ENCODE peak calls at places on chromosome 1, in six cellular contexts. Q is esophagus squamous epithelium, E is MCF 10A, B is type B pancreatic cell, S is HFFc6, C is AG09309. T is an unnamed sample.

GRCh38 chr1:60936052-60936619 is 146.2 kb upstream of the NFIA start:
- DNase-seq in S (no peak), E (no peak), Q (no peak), B (no peak), C (no peak), T (no peak)

GRCh38 chr1:18124977-18125376 is 17.4 kb downstream of the IGSF21 start:
- DNase-seq in S (no peak), B (no peak), Q (no peak), C (no peak), E (no peak), T (no peak)

GRCh38 chr1:178057863-178058576 is 35.9 kb upstream of the RASAL2 start:
- DNase-seq in C (no peak), B (no peak), Q (no peak), S (peak; percentile 44), E (no peak), T (peak; percentile 86)

GRCh38 chr1:240117202-240117769 is 25.6 kb downstream of the FMN2 start:
- DNase-seq in B (no peak), Q (no peak), S (no peak), E (no peak), C (no peak), T (no peak)

GRCh38 chr1:172960019-172960418 is 90.7 kb downstream of the TNFSF18 start:
- DNase-seq in S (peak; percentile 59), C (no peak), E (no peak), Q (no peak), B (no peak), T (no peak)

GRCh38 chr1:3564921-3565831 is 46.1 kb downstream of the MEGF6 start:
- DNase-seq in E (peak; percentile 38), S (no peak), C (no peak), B (no peak), Q (no peak), T (no peak)

GRCh38 chr1:69567847-69568434 is at the start of gene LRRC7:
- DNase-seq in Q (no peak), B (no peak), S (no peak), C (no peak), E (no peak), T (no peak)

GRCh38 chr1:97942161-97943123 is 21.6 kb upstream of the DPYD start:
- DNase-seq in Q (no peak), C (no peak), S (no peak), B (no peak), E (no peak), T (no peak)

GRCh38 chr1:172360511-172360910 is 60.0 kb upstream of the C1orf105 start:
- DNase-seq in B (no peak), S (no peak), C (no peak), Q (no peak), E (peak; percentile 27), T (no peak)

GRCh38 chr1:216832192-216832591 is 109.0 kb upstream of the ESRRG start:
- DNase-seq in E (peak; percentile 36), C (no peak), S (no peak), B (no peak), Q (no peak), T (no peak)

GRCh38 chr1:174974711-174975111 is 25.0 kb upstream of the CACYBP start:
- DNase-seq in E (no peak), Q (no peak), B (no peak), S (no peak), C (no peak), T (no peak)

GRCh38 chr1:230423261-230423660 is 2.9 kb downstream of the PGBD5 start:
- DNase-seq in E (no peak), S (no peak), C (no peak), B (no peak), Q (no peak), T (peak; percentile 27)

GRCh38 chr1:210598135-210598652 is 269.5 kb downstream of the HHAT start:
- DNase-seq in C (peak; percentile 93), Q (no peak), S (peak; percentile 99), E (peak; percentile 97), B (no peak), T (no peak)

GRCh38 chr1:112325504-112325903 is 70.5 kb upstream of the CTTNBP2NL start:
- DNase-seq in Q (no peak), E (no peak), S (no peak), C (no peak), B (no peak), T (no peak)

GRCh38 chr1:78408192-78408591 is 82.6 kb upstream of the PTGFR start:
- DNase-seq in Q (no peak), E (no peak), S (no peak), B (no peak), C (peak; percentile 90), T (no peak)

GRCh38 chr1:12511128-12511484 is 106.9 kb downstream of the DHRS3 start:
- DNase-seq in C (no peak), B (no peak), S (no peak), E (no peak), Q (no peak), T (no peak)

DNA sequence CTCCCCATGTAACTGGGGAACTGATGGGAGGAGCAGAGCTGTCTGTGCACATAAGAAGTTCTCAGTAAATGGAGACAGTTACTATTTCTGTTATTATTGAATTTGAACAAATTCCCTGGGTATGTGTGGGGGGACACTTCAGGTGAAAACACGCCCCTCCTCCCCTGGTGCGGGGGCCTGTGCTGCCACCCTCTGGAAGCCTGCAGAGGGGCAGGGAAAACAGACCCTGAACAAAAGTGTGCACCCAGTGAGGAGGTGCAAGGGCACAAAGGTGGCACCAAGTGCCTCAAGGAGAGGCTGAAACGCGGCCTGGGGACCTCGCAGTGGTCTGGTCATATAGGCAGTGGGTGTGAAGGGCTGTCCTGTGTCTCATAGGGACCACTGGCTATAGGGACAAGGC is 18.2 kb upstream of the NADK start:
- DNase-seq in E (no peak), B (no peak), Q (no peak), C (no peak), S (no peak), T (no peak)
- TF ChIP-seq CTCF in E (no peak), B (peak; percentile 21), Q (no peak), C (peak; percentile 29), S (peak; percentile 32), T (peak; percentile 27)

GRCh38 chr1:196535727-196536126 is 72.5 kb downstream of the KCNT2 start:
- DNase-seq in Q (no peak), C (no peak), E (peak; percentile 47), B (peak; percentile 36), S (no peak), T (peak; percentile 65)
- TF ChIP-seq CTCF in Q (no peak), C (no peak), E (no peak), B (no peak), S (no peak), T (no peak)

GRCh38 chr1:167659440-167659839 is 29.4 kb downstream of the RCSD1 start:
- DNase-seq in C (no peak), B (no peak), E (no peak), Q (no peak), S (peak; percentile 15), T (no peak)
- TF ChIP-seq CTCF in C (no peak), B (no peak), E (no peak), Q (no peak), S (no peak), T (no peak)

GRCh38 chr1:8817413-8818324 is at the start of gene RERE:
- DNase-seq in B (peak; percentile 99), S (peak; percentile 89), Q (peak; percentile 66), C (peak; percentile 69), E (peak; percentile 93), T (peak; percentile 99)
- TF ChIP-seq CTCF in B (peak; percentile 20), S (peak; percentile 32), Q (no peak), C (no peak), E (no peak), T (no peak)

GRCh38 chr1:234611153-234611798 is 1.3 kb upstream of the IRF2BP2 start:
- DNase-seq in Q (no peak), S (peak; percentile 80), C (no peak), B (no peak), E (peak; percentile 96), T (no peak)
- TF ChIP-seq CTCF in Q (no peak), S (no peak), C (no peak), B (no peak), E (no peak), T (peak; percentile 40)

DNA sequence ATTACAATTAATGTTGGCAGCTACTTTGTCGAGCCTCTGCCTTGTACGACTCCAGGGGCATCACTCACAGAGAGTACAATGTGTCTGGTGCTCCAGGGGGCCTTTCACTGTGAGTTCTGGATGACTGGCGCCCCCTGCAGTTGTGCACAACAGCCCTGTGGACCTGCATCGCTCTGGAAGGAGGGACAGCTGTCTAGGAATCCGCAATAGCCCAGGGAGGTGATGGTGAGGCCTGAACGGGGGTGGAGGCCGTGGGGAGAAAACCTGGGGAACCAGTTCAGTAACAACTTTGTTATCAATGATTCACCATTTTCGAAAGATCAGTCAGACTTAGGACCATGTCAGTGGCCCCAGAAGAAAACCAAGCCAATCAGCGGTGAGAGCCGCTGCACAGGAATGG is 189.1 kb downstream of the KAZN start:
- DNase-seq in B (no peak), C (no peak), S (no peak), Q (no peak), E (no peak), T (no peak)
- TF ChIP-seq CTCF in B (peak; percentile 27), C (no peak), S (no peak), Q (no peak), E (no peak), T (no peak)